ENCODE peak calls at places on chromosomes 13 and 19, in seven cellular contexts. I, D, S, Z, J, P and A are unnamed samples.

GRCh38 chr13:20969182-20969581 is 66.6 kb upstream of the XPO4 start:
- DNase-seq in S (no peak), D (no peak), I (no peak), J (no peak), P (no peak), Z (no peak), A (no peak)

GRCh38 chr13:104750377-104750776 is 1684.2 kb upstream of the SLC10A2 start:
- DNase-seq in D (no peak), I (no peak), Z (no peak), S (no peak), J (no peak), P (no peak), A (no peak)

GRCh38 chr19:36115453-36116343 is at the start of gene TBCB:
- DNase-seq in J (no peak), Z (peak; percentile 90), P (peak; percentile 75), S (no peak), I (peak; percentile 93), D (peak; percentile 90), A (peak; percentile 53)

GRCh38 chr13:71624641-71625040 is 242.4 kb downstream of the DACH1 start:
- DNase-seq in S (no peak), D (no peak), J (peak; percentile 14), I (no peak), P (no peak), Z (no peak), A (peak; percentile 33)

GRCh38 chr13:53138369-53139036 is 109.9 kb downstream of the OLFM4 start:
- DNase-seq in J (no peak), D (no peak), S (no peak), P (no peak), I (no peak), Z (no peak), A (no peak)

GRCh38 chr13:114063545-114064515 is 68.6 kb downstream of the RASA3 start:
- DNase-seq in Z (peak; percentile 75), P (no peak), J (no peak), I (peak; percentile 86), D (no peak), S (no peak), A (no peak)

GRCh38 chr13:19089315-19089714 is 92.3 kb downstream of the TUBA3C start:
- DNase-seq in S (no peak), I (no peak), J (no peak), Z (peak; percentile 39), D (no peak), P (no peak), A (no peak)

GRCh38 chr13:94168784-94169512 is 310.5 kb downstream of the DCT start:
- DNase-seq in S (no peak), I (no peak), Z (no peak), P (no peak), J (no peak), D (no peak), A (no peak)

GRCh38 chr13:41693434-41693833 is 236.1 kb downstream of the RGCC start:
- DNase-seq in P (no peak), D (no peak), J (no peak), S (no peak), I (no peak), Z (no peak), A (no peak)

GRCh38 chr19:30577551-30578090 is 205.4 kb downstream of the ZNF536 start:
- DNase-seq in S (peak; percentile 26), D (no peak), J (no peak), I (no peak), P (no peak), Z (no peak), A (no peak)

GRCh38 chr19:5934779-5935472 is 20.9 kb downstream of the CAPS start:
- DNase-seq in D (no peak), J (no peak), I (no peak), P (peak; percentile 41), Z (peak; percentile 91), S (no peak), A (peak; percentile 51)

GRCh38 chr13:73684286-73684685 is 449.9 kb downstream of the KLF12 start:
- DNase-seq in Z (no peak), D (no peak), J (no peak), I (no peak), S (no peak), P (no peak), A (no peak)

GRCh38 chr19:334296-335071 is 10.1 kb downstream of the MIER2 start:
- DNase-seq in S (no peak), J (no peak), I (peak; percentile 40), Z (no peak), P (no peak), D (no peak), A (no peak)

GRCh38 chr19:21584532-21584931 is 79.1 kb downstream of the ZNF429 start:
- DNase-seq in D (no peak), S (no peak), I (no peak), J (no peak), Z (no peak), P (no peak), A (no peak)

GRCh38 chr19:13505761-13506549 is at the start of gene CACNA1A:
- DNase-seq in D (no peak), Z (peak; percentile 73), I (no peak), S (no peak), P (peak; percentile 70), J (peak; percentile 56), A (peak; percentile 83)

GRCh38 chr13:27533155-27533643 is 82.8 kb upstream of the MTIF3 start:
- DNase-seq in S (peak; percentile 72), Z (peak; percentile 85), I (peak; percentile 94), D (peak; percentile 92), J (peak; percentile 79), P (peak; percentile 96), A (peak; percentile 91)

GRCh38 chr19:8321067-8321759 is at the start of the genes NDUFA7 and RPS28:
- DNase-seq in P (peak; percentile 98), J (peak; percentile 97), I (peak; percentile 98), Z (peak; percentile 97), S (peak; percentile 96), D (peak; percentile 98), A (peak; percentile 98)

GRCh38 chr19:41918653-41919244 is 9.5 kb downstream of the ERFL start:
- DNase-seq in S (no peak), J (no peak), P (no peak), Z (no peak), I (no peak), D (no peak), A (no peak)